ENCODE peak calls at places on chromosomes 4 and X, in four cellular contexts. G is HCT116, X is GM12878, C is K562. L is an unnamed sample.

GRCh38 chr4:5964030-5964429 is 54.2 kb downstream of the C4orf50 start:
- DNase-seq in G (no peak), X (no peak), C (no peak), L (no peak)

GRCh38 chrX:41922125-41922521 is 1.2 kb downstream of the CASK start:
- DNase-seq in G (no peak), X (no peak), C (no peak), L (no peak)

GRCh38 chr4:30948653-30949052 is 228.5 kb downstream of the PCDH7 start:
- DNase-seq in G (peak; percentile 90), X (no peak), C (no peak), L (no peak)

GRCh38 chr4:88728146-88728545 is 30.5 kb upstream of the NAP1L5 start:
- DNase-seq in G (no peak), X (no peak), C (no peak), L (no peak)

GRCh38 chr4:3462321-3462789 is 751 bp upstream of the DOK7 start:
- DNase-seq in G (no peak), X (no peak), C (no peak), L (no peak)

GRCh38 chr4:16858275-16858752 is 40.1 kb downstream of the LDB2 start:
- DNase-seq in G (no peak), X (no peak), C (no peak), L (no peak)

GRCh38 chrX:101415180-101416130 is 7.4 kb downstream of the HNRNPH2 start:
- DNase-seq in G (no peak), X (peak; percentile 68), C (peak; percentile 49), L (no peak)

GRCh38 chrX:39337461-39337860 is 536.2 kb downstream of the MID1IP1 start:
- DNase-seq in G (no peak), X (no peak), C (no peak), L (no peak)

GRCh38 chrX:41600266-41600665 is 88.5 kb upstream of the GPR34 start:
- DNase-seq in G (no peak), X (no peak), C (no peak), L (no peak)

GRCh38 chr4:74540193-74540592 is 95.3 kb downstream of the AREG start:
- DNase-seq in G (no peak), X (no peak), C (no peak), L (no peak)

GRCh38 chr4:26803462-26803861 is 57.2 kb upstream of the STIM2 start:
- DNase-seq in G (no peak), X (no peak), C (no peak), L (no peak)

GRCh38 chr4:67700119-67700873 is 659 bp downstream of the UBA6 start:
- DNase-seq in G (no peak), X (no peak), C (no peak), L (no peak)

GRCh38 chr4:8343967-8344331 is 74.4 kb downstream of the HTRA3 start:
- DNase-seq in G (no peak), X (no peak), C (no peak), L (no peak)

GRCh38 chr4:17511950-17512795 is at the start of gene QDPR:
- DNase-seq in G (peak; percentile 63), X (peak; percentile 19), C (peak; percentile 89), L (peak; percentile 56)

DNA sequence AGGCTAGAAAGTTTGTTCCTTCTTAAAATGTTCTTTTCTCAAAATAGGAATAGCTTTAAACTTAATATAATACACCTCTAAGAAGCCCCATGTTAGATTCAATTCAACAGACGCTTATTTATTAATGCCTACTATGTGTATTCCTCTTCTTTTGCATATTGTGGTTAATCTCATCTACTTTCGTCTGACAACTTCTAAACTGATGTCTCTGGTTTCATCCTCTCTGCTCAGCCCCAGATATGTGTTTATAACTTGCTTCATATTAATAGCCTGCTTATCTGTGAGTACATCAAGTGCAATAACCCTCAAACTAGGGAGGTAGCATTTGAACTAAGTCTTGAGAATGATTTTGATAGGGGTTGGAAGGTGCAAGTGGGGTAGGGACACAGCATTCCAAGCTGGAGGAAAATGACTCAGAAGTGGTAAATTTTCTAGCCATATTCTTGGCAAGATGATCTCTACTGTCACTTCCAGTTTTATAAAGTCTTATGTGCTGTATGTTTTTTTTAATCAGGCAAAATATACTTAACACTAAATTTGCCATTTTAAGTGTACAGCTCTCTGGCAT is 37.0 kb downstream of the STK26 start:
- DNase-seq in G (no peak), X (no peak), C (no peak), L (no peak)
- TF ChIP-seq EGR1 in G (no peak), X (no peak), C (no peak), L (no peak)

GRCh38 chr4:2389691-2390090 is 28.8 kb downstream of the ZFYVE28 start:
- DNase-seq in G (no peak), X (no peak), C (peak; percentile 35), L (no peak)

GRCh38 chr4:2388430-2389182 is 29.8 kb downstream of the ZFYVE28 start:
- DNase-seq in G (no peak), X (no peak), C (no peak), L (no peak)

GRCh38 chr4:2390780-2391490 is 27.5 kb downstream of the ZFYVE28 start:
- DNase-seq in G (no peak), X (no peak), C (no peak), L (no peak)

GRCh38 chr4:2387829-2388228 is 30.6 kb downstream of the ZFYVE28 start:
- DNase-seq in G (no peak), X (no peak), C (no peak), L (no peak)

GRCh38 chr4:2390146-2390545 is 28.3 kb downstream of the ZFYVE28 start:
- DNase-seq in G (no peak), X (no peak), C (peak; percentile 36), L (no peak)
- TF ChIP-seq EGR1 in G (no peak), X (no peak), C (peak; percentile 26), L (no peak)

GRCh38 chr4:24615977-24616376 is 31.6 kb upstream of the DHX15 start:
- DNase-seq in G (no peak), X (no peak), C (no peak), L (no peak)

GRCh38 chr4:24613474-24613873 is 29.1 kb upstream of the DHX15 start:
- DNase-seq in G (no peak), X (no peak), C (no peak), L (no peak)

GRCh38 chr4:24607338-24607737 is 23.0 kb upstream of the DHX15 start:
- DNase-seq in G (no peak), X (no peak), C (no peak), L (no peak)

GRCh38 chr4:24614881-24615280 is 30.5 kb upstream of the DHX15 start:
- DNase-seq in G (no peak), X (no peak), C (no peak), L (no peak)

GRCh38 chr4:24611575-24611974 is 27.2 kb upstream of the DHX15 start:
- DNase-seq in G (no peak), X (no peak), C (no peak), L (no peak)
- TF ChIP-seq EGR1 in G (no peak), X (no peak), C (no peak), L (no peak)

GRCh38 chr4:151014521-151015457 is at the start of gene LRBA:
- DNase-seq in G (peak; percentile 81), X (peak; percentile 57), C (peak; percentile 77), L (peak; percentile 63)
- TF ChIP-seq EGR1 in G (no peak), X (no peak), C (peak; percentile 52), L (peak; percentile 43)

DNA sequence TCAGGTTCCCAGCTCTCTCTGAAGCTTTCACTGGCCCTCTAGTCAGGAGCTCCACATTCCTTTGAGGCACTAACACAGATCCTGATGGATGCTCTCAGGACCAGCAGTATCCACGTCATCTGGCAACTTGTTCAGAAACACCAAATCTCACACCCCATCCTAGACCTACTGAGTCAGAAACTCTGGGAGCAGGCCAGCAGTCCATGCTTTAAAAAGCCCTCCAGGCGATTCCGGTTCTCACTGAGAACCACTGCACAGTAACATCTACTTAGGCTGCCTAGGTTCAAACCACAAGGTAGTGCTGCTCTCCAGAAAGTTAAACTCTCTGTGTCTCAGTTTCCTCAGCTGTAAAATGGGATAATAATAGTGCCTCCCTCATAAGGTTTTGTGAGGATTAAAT is 55.3 kb downstream of the CCDC158 start:
- DNase-seq in G (no peak), X (no peak), C (no peak), L (no peak)
- TF ChIP-seq EGR1 in G (no peak), X (no peak), C (no peak), L (no peak)

GRCh38 chr4:141705048-141705746 is 68.8 kb downstream of the IL15 start:
- DNase-seq in G (no peak), X (peak; percentile 30), C (no peak), L (no peak)
- TF ChIP-seq EGR1 in G (no peak), X (no peak), C (no peak), L (no peak)